ENCODE peak calls at places on chromosomes 6 and 20, in eight cellular contexts. I is tibial nerve; S is NCI-H1436; Z is CD8-positive, alpha-beta memory T cell; D is endothelial cell; H is stimulated activated CD4-positive, alpha-beta T cell treated with anti-CD3 and anti-CD28 coated beads, Interleukin-2, amount 100 ng/mL, for 48 hours; X is G401; K is T-helper 1 cell. T is an unnamed sample.

GRCh38 chr20:47724398-47724797 is 60.9 kb downstream of the SULF2 start:
- DNase-seq in I (no peak), S (no peak), Z (no peak), D (no peak), H (no peak), X (no peak), K (no peak), T (peak; percentile 49)

GRCh38 chr20:51272392-51272791 is 249.5 kb upstream of the KCNG1 start:
- DNase-seq in I (no peak), S (peak; percentile 13), Z (no peak), D (no peak), H (no peak), X (no peak), K (no peak), T (no peak)

GRCh38 chr6:6008648-6009421 is 2.1 kb upstream of the NRN1 start:
- DNase-seq in I (peak; percentile 75), S (peak; percentile 86), Z (no peak), D (peak; percentile 93), H (peak; percentile 55), X (peak; percentile 90), K (no peak), T (peak; percentile 90)

GRCh38 chr20:63156221-63156671 is 59.7 kb downstream of the YTHDF1 start:
- DNase-seq in I (no peak), S (no peak), Z (no peak), D (no peak), H (no peak), X (no peak), K (no peak), T (no peak)

GRCh38 chr6:88238065-88238464 is 71.9 kb upstream of the CNR1 start:
- DNase-seq in I (no peak), S (no peak), Z (no peak), D (peak; percentile 57), H (no peak), X (no peak), K (no peak), T (no peak)

GRCh38 chr6:126657556-126658129 is 317.7 kb downstream of the CENPW start:
- DNase-seq in I (no peak), S (no peak), Z (no peak), D (peak; percentile 18), H (no peak), X (no peak), K (no peak), T (no peak)

GRCh38 chr20:11993886-11994466 is 76.3 kb downstream of the BTBD3 start:
- DNase-seq in I (no peak), S (peak; percentile 36), Z (no peak), D (no peak), H (no peak), X (no peak), K (no peak), T (no peak)

GRCh38 chr6:37657117-37657886 is 40.4 kb downstream of the MDGA1 start:
- DNase-seq in I (no peak), S (no peak), Z (no peak), D (no peak), H (no peak), X (no peak), K (no peak), T (no peak)

T was measured in NCI-H2227 treated with DMSO at 0.1 percent for 48 hours.